ENCODE peak calls at places on chromosomes 1 and 21, in five cellular contexts. E is PC-3, T is HCT116, Z is cardiac muscle cell, D is A549. I is an unnamed sample.

GRCh38 chr1:176693697-176694329 is 230.8 kb downstream of the PAPPA2 start:
- DNase-seq in E (no peak), T (no peak), D (no peak), Z (no peak), I (no peak)

GRCh38 chr21:41366522-41367151 is 4.8 kb downstream of the MX2 start:
- DNase-seq in E (peak), T (no peak), Z (peak), D (peak), I (peak)

GRCh38 chr1:212162635-212163034 is 122.6 kb upstream of the PPP2R5A start:
- DNase-seq in D (no peak), E (no peak), Z (peak), T (no peak), I (peak)

GRCh38 chr1:145688328-145688727 is 18.8 kb downstream of the PDZK1 start:
- DNase-seq in E (no peak), T (no peak), Z (no peak), D (no peak), I (no peak)

GRCh38 chr1:66266350-66266749 is 267.6 kb upstream of the SGIP1 start:
- DNase-seq in D (no peak), E (peak), Z (no peak), T (peak), I (no peak)

GRCh38 chr21:43845386-43845785 is 19.6 kb upstream of the AGPAT3 start:
- DNase-seq in E (no peak), T (no peak), D (no peak), Z (no peak), I (no peak)

GRCh38 chr21:27953328-27954045 is 986.6 kb upstream of the ADAMTS5 start:
- DNase-seq in D (no peak), E (peak), T (no peak), Z (no peak), I (no peak)

GRCh38 chr1:63537940-63538339 is 14.6 kb downstream of the EFCAB7 start:
- DNase-seq in D (no peak), E (peak), T (no peak), Z (peak), I (no peak)

GRCh38 chr1:176785810-176786209 is 322.8 kb downstream of the PAPPA2 start:
- DNase-seq in T (no peak), Z (no peak), E (no peak), D (no peak), I (no peak)

GRCh38 chr1:42186172-42186571 is 21.6 kb upstream of the GUCA2A start:
- DNase-seq in Z (no peak), E (no peak), T (no peak), D (no peak), I (no peak)

DNA sequence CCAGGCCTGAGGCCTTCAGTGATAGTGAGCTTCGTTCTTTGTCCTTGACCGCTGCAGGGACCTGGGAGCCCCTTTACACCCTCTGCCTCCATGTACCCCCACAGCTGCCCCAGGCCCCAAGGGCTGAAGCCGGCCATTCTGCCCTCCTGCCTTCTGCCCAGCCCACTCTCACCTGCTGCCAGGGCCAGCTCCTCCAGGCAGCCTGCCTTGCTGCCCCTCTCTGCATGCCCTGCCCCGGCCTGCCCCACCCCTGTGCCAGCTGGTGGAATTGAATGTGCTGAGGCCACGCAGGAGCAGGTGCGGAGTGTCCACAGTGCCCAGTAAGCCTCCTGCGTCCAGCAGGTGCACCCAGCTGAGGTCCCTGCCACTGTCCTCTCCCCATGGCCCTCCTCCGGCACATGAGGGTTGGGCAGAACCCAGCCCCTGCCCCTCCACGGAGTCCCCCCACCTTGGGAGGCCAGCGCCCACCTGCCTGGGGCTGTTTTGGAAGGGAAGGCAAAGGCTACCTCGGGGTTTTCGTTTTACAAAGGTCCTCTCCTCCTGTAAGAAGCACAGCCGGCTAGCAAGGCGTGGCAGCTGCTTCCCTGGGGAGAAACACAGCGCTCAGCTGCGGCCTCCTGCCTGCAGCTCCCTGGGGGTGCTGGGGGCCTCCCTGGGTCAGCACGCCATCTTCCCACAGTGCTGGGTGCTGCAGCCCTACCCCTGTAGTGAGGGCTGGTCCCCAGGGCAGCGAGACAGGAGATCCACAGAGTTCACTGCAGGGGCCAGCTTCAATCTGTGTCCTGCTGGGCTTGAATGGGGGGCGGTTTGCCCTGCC is 21.0 kb downstream of the MMEL1 start:
- DNase-seq in D (no peak), E (no peak), Z (no peak), T (no peak), I (no peak)
- H3K4me3 ChIP-seq in D (no peak), E (no peak), Z (no peak), T (peak), I (no peak)

GRCh38 chr1:204563324-204563723 is 47.1 kb downstream of the MDM4 start:
- DNase-seq in E (no peak), T (no peak), D (no peak), Z (no peak), I (no peak)

GRCh38 chr1:204556458-204557052 is 40.3 kb downstream of the MDM4 start:
- DNase-seq in Z (no peak), T (no peak), D (no peak), E (no peak), I (no peak)

GRCh38 chr1:204560590-204560989 is 44.4 kb downstream of the MDM4 start:
- DNase-seq in Z (peak), E (peak), T (no peak), D (peak), I (peak)

GRCh38 chr1:204562075-204562990 is 46.1 kb downstream of the MDM4 start:
- DNase-seq in Z (no peak), T (no peak), E (no peak), D (no peak), I (no peak)

GRCh38 chr1:204558467-204558866 is 42.3 kb downstream of the MDM4 start:
- DNase-seq in T (no peak), Z (no peak), E (no peak), D (no peak), I (no peak)
- H3K27ac ChIP-seq in T (no peak), Z (no peak), E (no peak), D (no peak), I (no peak)

GRCh38 chr1:160748182-160748876 is 9.3 kb downstream of the SLAMF7 start:
- DNase-seq in Z (peak), T (no peak), D (peak), E (peak), I (no peak)
- TF ChIP-seq CTCF in Z (peak), T (peak), D (peak), E (peak), I (no peak)

DNA sequence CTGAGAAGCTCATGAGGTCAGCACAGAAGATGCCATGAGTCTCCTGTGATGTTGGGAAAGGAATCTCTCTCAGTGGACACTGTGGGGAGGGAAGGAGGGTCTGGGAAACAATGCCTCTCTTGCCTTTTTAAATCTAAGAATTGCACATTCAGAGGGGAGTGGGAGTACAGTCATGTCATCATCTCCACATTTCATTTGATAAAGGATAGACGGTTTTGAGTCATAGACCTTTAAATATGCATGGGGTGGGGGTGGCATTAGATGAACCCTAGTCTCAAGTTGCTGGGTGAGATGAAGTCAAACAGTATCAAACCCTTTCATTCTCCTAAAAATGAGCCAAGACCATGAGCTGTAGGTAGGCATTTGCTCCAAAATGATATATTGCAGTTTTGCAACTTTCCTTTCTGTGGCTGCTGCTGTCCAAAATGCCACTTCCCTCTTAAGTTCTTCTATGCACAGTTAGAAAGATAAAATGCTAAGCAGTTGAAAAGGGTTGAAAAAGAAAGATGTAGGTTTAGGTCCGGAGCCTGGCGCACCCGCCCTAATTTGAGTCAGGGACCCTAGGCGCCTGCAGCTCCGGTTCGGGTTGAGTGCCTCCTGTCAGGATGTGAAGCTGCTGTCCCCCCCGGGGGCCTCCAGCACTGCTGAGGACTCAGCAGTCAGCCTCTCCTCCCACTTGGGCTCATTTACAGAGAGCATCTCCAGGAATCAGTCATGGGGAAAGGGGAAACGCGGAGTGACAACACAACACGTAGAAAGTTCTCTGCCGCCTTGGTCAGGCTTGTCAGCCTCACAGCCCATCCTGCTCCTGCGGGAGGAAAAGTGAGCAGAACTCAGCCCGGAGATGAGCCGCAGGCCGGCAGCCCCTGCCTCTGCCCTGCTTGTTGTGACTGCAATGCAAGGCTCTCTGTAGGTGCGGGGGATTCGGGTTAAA is 479.3 kb upstream of the RUNX1 start:
- DNase-seq in E (no peak), Z (peak), T (no peak), D (no peak), I (no peak)
- H3K4me3 ChIP-seq in E (no peak), Z (no peak), T (no peak), D (no peak), I (peak)

GRCh38 chr1:44266400-44267344 is 53.4 kb downstream of the DMAP1 start:
- DNase-seq in E (no peak), Z (no peak), T (no peak), D (no peak), I (no peak)
- H3K27ac ChIP-seq in E (no peak), Z (no peak), T (no peak), D (no peak), I (no peak)